ENCODE peak calls at places on chromosomes 5 and 9, in seven cellular contexts. J is PC-3, O is hepatocyte, R is HCT116, Q is GM23338, F is neural progenitor cell, U is SK-N-SH. K is an unnamed sample.

GRCh38 chr5:110872200-110872599 is 133.4 kb downstream of the SLC25A46 start:
- DNase-seq in J (no peak), O (no peak), R (no peak), Q (no peak), F (no peak), U (no peak), K (no peak)

GRCh38 chr9:96075757-96076156 is 200.3 kb downstream of the ERCC6L2 start:
- DNase-seq in J (no peak), O (no peak), R (no peak), Q (no peak), F (no peak), U (no peak), K (no peak)

GRCh38 chr9:105346273-105346672 is 101.6 kb upstream of the FSD1L start:
- DNase-seq in J (no peak), O (no peak), R (no peak), Q (no peak), F (no peak), U (no peak), K (no peak)

GRCh38 chr5:90803891-90804290 is 245.3 kb downstream of the ADGRV1 start:
- DNase-seq in J (no peak), O (peak), R (no peak), Q (no peak), F (no peak), U (no peak), K (no peak)

GRCh38 chr5:143843461-143843860 is 31.5 kb downstream of the HMHB1 start:
- DNase-seq in J (no peak), O (no peak), R (no peak), Q (no peak), F (no peak), U (no peak), K (no peak)

GRCh38 chr5:67058998-67059746 is 137.4 kb downstream of the CD180 start:
- DNase-seq in J (no peak), O (no peak), R (no peak), Q (peak), F (peak), U (no peak), K (no peak)

GRCh38 chr5:138138949-138139775 is at the start of gene NME5:
- DNase-seq in J (peak), O (peak), R (peak), Q (peak), F (peak), U (peak), K (peak)

GRCh38 chr5:157459715-157460599 is at the start of gene NIPAL4:
- DNase-seq in J (no peak), O (peak), R (no peak), Q (peak), F (peak), U (peak), K (no peak)

GRCh38 chr9:98860871-98861293 is 53.4 kb downstream of the GALNT12 start:
- DNase-seq in J (peak), O (peak), R (no peak), Q (peak), F (peak), U (peak), K (no peak)

GRCh38 chr5:82259172-82259800 is 18.9 kb downstream of the RPS23 start:
- DNase-seq in J (peak), O (peak), R (peak), Q (peak), F (no peak), U (peak), K (peak)

GRCh38 chr9:23779220-23779619 is 46.8 kb downstream of the ELAVL2 start:
- DNase-seq in J (no peak), O (peak), R (no peak), Q (peak), F (peak), U (no peak), K (no peak)

GRCh38 chr9:14779566-14780022 is 57.1 kb upstream of the CER1 start:
- DNase-seq in J (no peak), O (no peak), R (no peak), Q (no peak), F (no peak), U (no peak), K (no peak)

GRCh38 chr9:107425110-107426025 is 64.2 kb downstream of the KLF4 start:
- DNase-seq in J (peak), O (peak), R (peak), Q (peak), F (peak), U (peak), K (peak)

GRCh38 chr9:90956026-90956810 is 154.6 kb downstream of the SYK start:
- DNase-seq in J (no peak), O (no peak), R (no peak), Q (no peak), F (no peak), U (no peak), K (no peak)

GRCh38 chr5:24068507-24068906 is 561.1 kb downstream of the PRDM9 start:
- DNase-seq in J (peak), O (no peak), R (no peak), Q (no peak), F (no peak), U (no peak), K (no peak)

GRCh38 chr5:57598756-57599155 is 116.1 kb upstream of the ACTBL2 start:
- DNase-seq in J (peak), O (no peak), R (peak), Q (no peak), F (no peak), U (no peak), K (no peak)

GRCh38 chr9:129289883-129290282 is 111.8 kb upstream of the IER5L start:
- DNase-seq in J (no peak), O (no peak), R (no peak), Q (no peak), F (no peak), U (no peak), K (no peak)

GRCh38 chr5:159510282-159510681 is 180.0 kb upstream of the IL12B start:
- DNase-seq in J (peak), O (peak), R (no peak), Q (peak), F (peak), U (peak), K (no peak)

GRCh38 chr5:5257761-5258160 is 117.6 kb downstream of the ADAMTS16 start:
- DNase-seq in J (no peak), O (no peak), R (no peak), Q (no peak), F (no peak), U (no peak), K (no peak)

GRCh38 chr5:126383246-126383645 is 40.0 kb upstream of the GRAMD2B start:
- DNase-seq in J (peak), O (no peak), R (no peak), Q (no peak), F (no peak), U (no peak), K (no peak)

GRCh38 chr5:174734571-174735497 is 10.5 kb downstream of the MSX2 start:
- DNase-seq in J (no peak), O (no peak), R (no peak), Q (peak), F (peak), U (peak), K (no peak)

GRCh38 chr5:78640622-78641021 is 8.0 kb downstream of the LHFPL2 start:
- DNase-seq in J (peak), O (no peak), R (no peak), Q (no peak), F (no peak), U (no peak), K (no peak)

DNA sequence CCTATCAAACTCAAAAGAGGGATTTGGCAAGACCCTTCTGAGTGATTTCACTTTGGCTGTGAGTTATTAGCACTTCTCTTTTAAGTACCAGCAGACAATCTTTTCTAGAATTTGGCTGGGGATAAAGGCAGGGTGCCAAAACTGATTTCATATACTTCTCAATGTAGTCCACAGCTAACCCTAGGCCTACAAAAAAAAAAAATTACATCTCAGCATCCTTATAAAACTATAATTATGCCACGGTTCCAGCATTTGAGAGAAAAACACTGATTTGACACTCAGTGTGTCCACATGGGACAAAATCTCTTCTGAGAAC is 144.6 kb upstream of the CDH6 start:
- DNase-seq in J (no peak), O (no peak), R (no peak), Q (no peak), F (no peak), U (no peak), K (no peak)
- TF ChIP-seq EZH2phosphoT487 in J (no peak), O (no peak), R (no peak), Q (no peak), F (no peak), U (no peak), K (no peak)

GRCh38 chr5:1064383-1065142 is 47.3 kb downstream of the SLC12A7 start:
- DNase-seq in J (no peak), O (no peak), R (no peak), Q (no peak), F (no peak), U (peak), K (no peak)

GRCh38 chr5:1066676-1067075 is 45.2 kb downstream of the SLC12A7 start:
- DNase-seq in J (no peak), O (no peak), R (no peak), Q (no peak), F (no peak), U (peak), K (no peak)

GRCh38 chr5:1065143-1065750 is 46.6 kb downstream of the SLC12A7 start:
- DNase-seq in J (no peak), O (no peak), R (no peak), Q (no peak), F (no peak), U (peak), K (no peak)

GRCh38 chr5:1067141-1068121 is 44.4 kb downstream of the SLC12A7 start:
- DNase-seq in J (no peak), O (no peak), R (no peak), Q (no peak), F (no peak), U (no peak), K (no peak)

GRCh38 chr5:1065891-1066650 is 45.8 kb downstream of the SLC12A7 start:
- DNase-seq in J (no peak), O (no peak), R (no peak), Q (no peak), F (no peak), U (peak), K (no peak)
- TF ChIP-seq CTCF in J (no peak), O (no peak), R (no peak), Q (no peak), F (no peak), U (no peak), K (no peak)

GRCh38 chr9:37029776-37030590 is 4.1 kb downstream of the PAX5 start:
- DNase-seq in J (no peak), O (peak), R (no peak), Q (peak), F (peak), U (no peak), K (no peak)
- TF ChIP-seq EZH2phosphoT487 in J (no peak), O (peak), R (no peak), Q (peak), F (peak), U (no peak), K (no peak)

GRCh38 chr5:114097570-114097969 is 264.3 kb upstream of the KCNN2 start:
- DNase-seq in J (no peak), O (no peak), R (no peak), Q (peak), F (no peak), U (no peak), K (no peak)
- TF ChIP-seq CTCF in J (peak), O (no peak), R (peak), Q (peak), F (peak), U (no peak), K (no peak)

K was measured in MM.1S.